ENCODE peak calls at places on chromosomes 16 and 17, in six cellular contexts. O is A549, Y is globus pallidus, X is HEK293T, U is NCI-H510A treated with DMSO at 0.1 percent for 48 hours, E is left lung. T is an unnamed sample.

GRCh38 chr16:2460916-2461315 is 1.0 kb downstream of the TEDC2 start:
- DNase-seq in O (no peak), Y (no peak), E (no peak), X (no peak), U (no peak), T (no peak)

GRCh38 chr17:3485481-3486068 is 9.8 kb downstream of the ASPA start:
- DNase-seq in Y (no peak), O (no peak), E (no peak), U (no peak), X (no peak), T (no peak)

GRCh38 chr17:66126231-66126630 is 65.7 kb downstream of the CEP112 start:
- DNase-seq in Y (no peak), O (no peak), U (no peak), E (no peak), X (no peak), T (no peak)

GRCh38 chr16:53094013-53094630 is 39.3 kb downstream of the CHD9 start:
- DNase-seq in Y (peak), U (peak), O (peak), X (no peak), E (peak), T (no peak)

GRCh38 chr17:51200295-51200694 is 34.1 kb downstream of the NME2 start:
- DNase-seq in U (no peak), Y (no peak), X (no peak), O (no peak), E (no peak), T (no peak)

GRCh38 chr17:22300731-22301352 is 608.5 kb downstream of the KCNJ18 start:
- DNase-seq in U (no peak), Y (no peak), E (no peak), X (no peak), O (no peak), T (no peak)

GRCh38 chr17:67819722-67820121 is 5.6 kb upstream of the BPTF start:
- DNase-seq in E (no peak), Y (no peak), U (no peak), O (no peak), X (no peak), T (no peak)

GRCh38 chr17:81538651-81539570 is 10.7 kb downstream of the FSCN2 start:
- DNase-seq in E (peak), O (no peak), Y (no peak), X (no peak), U (no peak), T (no peak)

GRCh38 chr17:28317965-28318758 is 838 bp upstream of the TMEM97 start:
- DNase-seq in U (no peak), X (peak), O (no peak), Y (no peak), E (no peak), T (no peak)

GRCh38 chr16:1093284-1094123 is 2.5 kb downstream of the C1QTNF8 start:
- DNase-seq in O (no peak), X (no peak), Y (no peak), E (no peak), U (no peak), T (no peak)

GRCh38 chr17:47895254-47895855 is 681 bp upstream of the SP2 start:
- DNase-seq in X (no peak), O (peak), U (no peak), E (no peak), Y (peak), T (no peak)

GRCh38 chr17:3935825-3936355 is 19.6 kb upstream of the P2RX1 start:
- DNase-seq in E (no peak), Y (no peak), U (no peak), O (no peak), X (no peak), T (peak)

GRCh38 chr17:40177275-40177874 is at the start of gene RAPGEFL1:
- DNase-seq in E (peak), U (peak), O (no peak), Y (peak), X (no peak), T (no peak)

GRCh38 chr17:35051579-35052239 is 11.8 kb downstream of the RFFL start:
- DNase-seq in E (no peak), X (no peak), O (no peak), U (no peak), Y (no peak), T (no peak)

GRCh38 chr17:37844158-37844976 is 79.8 kb upstream of the TBC1D3K start:
- DNase-seq in Y (peak), O (peak), U (peak), E (peak), X (peak), T (no peak)

GRCh38 chr16:87580855-87581261 is 21.4 kb upstream of the JPH3 start:
- DNase-seq in O (no peak), Y (no peak), X (peak), E (peak), U (no peak), T (no peak)

GRCh38 chr16:4795181-4795827 is at the start of gene SMIM22:
- DNase-seq in U (peak), O (no peak), Y (no peak), X (no peak), E (peak), T (no peak)

GRCh38 chr17:48576479-48577309 is 1.5 kb downstream of the HOXB4 start:
- DNase-seq in U (no peak), O (no peak), Y (no peak), E (no peak), X (no peak), T (no peak)

GRCh38 chr17:76918811-76919210 is 50.6 kb downstream of the MGAT5B start:
- DNase-seq in Y (no peak), X (no peak), E (peak), U (no peak), O (no peak), T (no peak)

GRCh38 chr17:83069931-83070374 is 9.5 kb upstream of the METRNL start:
- DNase-seq in U (no peak), Y (no peak), E (peak), O (no peak), X (no peak), T (no peak)

GRCh38 chr17:40417258-40417608 is 463 bp downstream of the TOP2A start:
- DNase-seq in E (no peak), X (peak), U (peak), O (no peak), Y (no peak), T (no peak)

GRCh38 chr16:71576971-71577370 is at the start of gene TAT:
- DNase-seq in E (no peak), U (no peak), Y (no peak), X (no peak), O (no peak), T (no peak)

GRCh38 chr16:26795184-26795583 is 271.5 kb upstream of the C16orf82 start:
- DNase-seq in Y (peak), E (no peak), X (no peak), O (no peak), U (peak), T (no peak)

GRCh38 chr16:50842589-50842988 is 100.7 kb downstream of the CYLD start:
- DNase-seq in U (no peak), E (no peak), O (no peak), Y (no peak), X (no peak), T (no peak)

GRCh38 chr17:77783991-77784820 is 174.3 kb upstream of the TNRC6C start:
- DNase-seq in X (no peak), O (no peak), U (no peak), Y (no peak), E (no peak), T (no peak)

GRCh38 chr16:86222541-86222940 is 287.8 kb upstream of the FOXF1 start:
- DNase-seq in U (no peak), Y (no peak), X (no peak), O (no peak), E (no peak), T (no peak)

GRCh38 chr16:69320731-69321073 is 9.6 kb downstream of the VPS4A start:
- DNase-seq in Y (no peak), O (no peak), E (no peak), U (no peak), X (no peak), T (no peak)